ENCODE peak calls at places on chromosomes 5 and 9, in five cellular contexts. S is stimulated activated CD8-positive, alpha-beta memory T cell treated with anti-CD3 and anti-CD28 coated beads, Interleukin-2, amount 100 ng/mL, for 1 hour; H is T-helper 1 cell; K is anterior cingulate cortex; I is NAMALWA. G is an unnamed sample.
A peak's percentile ranks its signal among the peaks of the same experiment; 100 is the strongest.

GRCh38 chr5:1227669-1228068 is 2.5 kb downstream of the SLC6A18 start:
- DNase-seq in S (no peak), H (no peak), K (no peak), I (no peak), G (peak; percentile 49)

GRCh38 chr5:80083115-80083890 is 48.2 kb downstream of the THBS4 start:
- DNase-seq in S (no peak), H (no peak), K (no peak), I (peak; percentile 72), G (no peak)

GRCh38 chr5:127645300-127645726 is 3.6 kb upstream of the CTXN3 start:
- DNase-seq in S (no peak), H (no peak), K (no peak), I (no peak), G (no peak)

GRCh38 chr5:180159756-180160155 is 49.3 kb downstream of the RASGEF1C start:
- DNase-seq in S (no peak), H (no peak), K (no peak), I (no peak), G (no peak)

GRCh38 chr5:124289641-124290201 is 456.7 kb downstream of the ZNF608 start:
- DNase-seq in S (no peak), H (no peak), K (peak; percentile 4), I (no peak), G (peak; percentile 68)

GRCh38 chr9:128421474-128422010 is 885 bp downstream of the CERCAM start:
- DNase-seq in S (no peak), H (no peak), K (no peak), I (no peak), G (no peak)

GRCh38 chr9:35908484-35909125 is 685 bp upstream of the SPAAR start:
- DNase-seq in S (no peak), H (no peak), K (no peak), I (no peak), G (no peak)

GRCh38 chr9:27726244-27727141 is 153.2 kb upstream of the C9orf72 start:
- DNase-seq in S (no peak), H (no peak), K (peak; percentile 8), I (peak; percentile 78), G (peak; percentile 42)

GRCh38 chr9:125990793-125991220 is 243.6 kb downstream of the PBX3 start:
- DNase-seq in S (no peak), H (no peak), K (no peak), I (no peak), G (peak; percentile 29)

GRCh38 chr9:101904845-101905244 is 166.4 kb upstream of the GRIN3A start:
- DNase-seq in S (no peak), H (no peak), K (no peak), I (no peak), G (no peak)

GRCh38 chr5:75277463-75277862 is 40.8 kb upstream of the ANKRD31 start:
- DNase-seq in S (no peak), H (no peak), K (no peak), I (no peak), G (no peak)

GRCh38 chr5:56827043-56827442 is 11.7 kb downstream of the MAP3K1 start:
- DNase-seq in S (no peak), H (no peak), K (no peak), I (peak; percentile 24), G (no peak)

GRCh38 chr9:78595200-78595945 is 298.4 kb downstream of the PSAT1 start:
- DNase-seq in S (no peak), H (no peak), K (no peak), I (no peak), G (no peak)

GRCh38 chr9:92807031-92807756 is 42.6 kb upstream of the BICD2 start:
- DNase-seq in S (no peak), H (no peak), K (no peak), I (no peak), G (no peak)

GRCh38 chr5:78577992-78578391 is 70.6 kb downstream of the LHFPL2 start:
- DNase-seq in S (no peak), H (no peak), K (no peak), I (no peak), G (no peak)

GRCh38 chr5:39177629-39177959 is 41.8 kb downstream of the FYB1 start:
- DNase-seq in S (no peak), H (no peak), K (no peak), I (no peak), G (no peak)

GRCh38 chr5:67090593-67090992 is 106.0 kb downstream of the CD180 start:
- DNase-seq in S (no peak), H (no peak), K (no peak), I (no peak), G (no peak)

GRCh38 chr9:14383296-14383695 is 69.4 kb upstream of the NFIB start:
- DNase-seq in S (no peak), H (no peak), K (no peak), I (peak; percentile 28), G (no peak)

GRCh38 chr5:10218658-10219057 is 31.0 kb downstream of the ATPSCKMT start:
- DNase-seq in S (no peak), H (no peak), K (no peak), I (no peak), G (no peak)

GRCh38 chr9:16744386-16744785 is 126.1 kb downstream of the BNC2 start:
- DNase-seq in S (no peak), H (no peak), K (no peak), I (no peak), G (no peak)

GRCh38 chr5:38719916-38720315 is 125.9 kb upstream of the OSMR start:
- DNase-seq in S (no peak), H (no peak), K (no peak), I (no peak), G (no peak)

GRCh38 chr9:92295827-92296258 is 2.3 kb upstream of the IARS1 start:
- DNase-seq in S (no peak), H (no peak), K (no peak), I (peak; percentile 68), G (peak; percentile 18)

GRCh38 chr9:92324451-92324850 is 699 bp downstream of the NOL8 start:
- DNase-seq in S (no peak), H (no peak), K (no peak), I (peak; percentile 27), G (no peak)

GRCh38 chr5:121525731-121526130 is 326.0 kb upstream of the FTMT start:
- DNase-seq in S (no peak), H (no peak), K (no peak), I (no peak), G (no peak)

GRCh38 chr9:35186524-35186923 is 24.7 kb downstream of the UNC13B start:
- DNase-seq in S (no peak), H (no peak), K (no peak), I (peak; percentile 17), G (no peak)

GRCh38 chr9:129623331-129623730 is 2.4 kb upstream of the C9orf50 start:
- DNase-seq in S (no peak), H (no peak), K (no peak), I (no peak), G (no peak)

GRCh38 chr9:106052735-106053134 is 358.4 kb downstream of the TMEM38B start:
- DNase-seq in S (no peak), H (no peak), K (no peak), I (no peak), G (no peak)

GRCh38 chr9:94937214-94937903 is 210.9 kb downstream of the AOPEP start:
- DNase-seq in S (no peak), H (no peak), K (no peak), I (no peak), G (no peak)

GRCh38 chr5:139273572-139274264 is 19.8 kb upstream of the MATR3 start:
- DNase-seq in S (peak; percentile 77), H (peak; percentile 80), K (peak; percentile 42), I (peak; percentile 92), G (peak; percentile 68)

GRCh38 chr9:114290561-114290986 is 32.3 kb upstream of the ORM1 start:
- DNase-seq in S (no peak), H (no peak), K (no peak), I (no peak), G (no peak)

G was measured in prostate gland.